ENCODE peak calls at places on chromosomes 5 and 9, in four cellular contexts. One of them, this sample, is unnamed.

GRCh38 chr5:178595145-178595544 is 5.0 kb upstream of the COL23A1 start:
- DNase-seq in heart left ventricle: no peak
- DNase-seq in psoas muscle: no peak
- DNase-seq in cardiac muscle cell: no peak
- DNase-seq in this sample: no peak

GRCh38 chr9:133485531-133486260 is 6.8 kb upstream of the SLC2A6 start:
- DNase-seq in heart left ventricle: peak
- DNase-seq in psoas muscle: no peak
- DNase-seq in cardiac muscle cell: no peak
- DNase-seq in this sample: no peak

GRCh38 chr5:50711280-50711679 is 44.8 kb downstream of the PARP8 start:
- DNase-seq in heart left ventricle: no peak
- DNase-seq in psoas muscle: no peak
- DNase-seq in cardiac muscle cell: no peak
- DNase-seq in this sample: no peak

GRCh38 chr9:21413089-21414023 is 4.4 kb downstream of the IFNA8 start:
- DNase-seq in heart left ventricle: no peak
- DNase-seq in psoas muscle: no peak
- DNase-seq in cardiac muscle cell: no peak
- DNase-seq in this sample: no peak

GRCh38 chr9:78668148-78668825 is 371.4 kb downstream of the PSAT1 start:
- DNase-seq in heart left ventricle: no peak
- DNase-seq in psoas muscle: no peak
- DNase-seq in cardiac muscle cell: no peak
- DNase-seq in this sample: no peak

GRCh38 chr9:129140397-129141065 is 29.3 kb downstream of the PTPA start:
- DNase-seq in heart left ventricle: peak
- DNase-seq in psoas muscle: peak
- DNase-seq in cardiac muscle cell: peak
- DNase-seq in this sample: no peak

GRCh38 chr5:33470544-33470943 is 29.8 kb downstream of the TARS1 start:
- DNase-seq in heart left ventricle: no peak
- DNase-seq in psoas muscle: no peak
- DNase-seq in cardiac muscle cell: peak
- DNase-seq in this sample: peak

GRCh38 chr5:181191526-181192336 is 13.3 kb downstream of the TRIM7 start:
- DNase-seq in heart left ventricle: peak
- DNase-seq in psoas muscle: peak
- DNase-seq in cardiac muscle cell: peak
- DNase-seq in this sample: peak

GRCh38 chr5:52840286-52841050 is 52.8 kb downstream of the ITGA1 start:
- DNase-seq in heart left ventricle: no peak
- DNase-seq in psoas muscle: no peak
- DNase-seq in cardiac muscle cell: peak
- DNase-seq in this sample: no peak

GRCh38 chr9:107138261-107138992 is 144.7 kb upstream of the RAD23B start:
- DNase-seq in heart left ventricle: no peak
- DNase-seq in psoas muscle: no peak
- DNase-seq in cardiac muscle cell: peak
- DNase-seq in this sample: no peak

GRCh38 chr5:179212870-179213269 is 132.4 kb downstream of the ADAMTS2 start:
- DNase-seq in heart left ventricle: no peak
- DNase-seq in psoas muscle: no peak
- DNase-seq in cardiac muscle cell: no peak
- DNase-seq in this sample: no peak

GRCh38 chr5:157559301-157559700 is 16.3 kb downstream of the ADAM19 start:
- DNase-seq in heart left ventricle: no peak
- DNase-seq in psoas muscle: no peak
- DNase-seq in cardiac muscle cell: peak
- DNase-seq in this sample: no peak

GRCh38 chr5:120818128-120818527 is 354.0 kb downstream of the PRR16 start:
- DNase-seq in heart left ventricle: no peak
- DNase-seq in psoas muscle: no peak
- DNase-seq in cardiac muscle cell: no peak
- DNase-seq in this sample: no peak

GRCh38 chr5:9549941-9550340 is 4.1 kb upstream of the SEMA5A start:
- DNase-seq in heart left ventricle: no peak
- DNase-seq in psoas muscle: no peak
- DNase-seq in cardiac muscle cell: no peak
- DNase-seq in this sample: no peak

GRCh38 chr9:107807183-107807582 is 317.6 kb upstream of the KLF4 start:
- DNase-seq in heart left ventricle: no peak
- DNase-seq in psoas muscle: no peak
- DNase-seq in cardiac muscle cell: peak
- DNase-seq in this sample: no peak

GRCh38 chr9:92402359-92402758 is 2.0 kb downstream of the OGN start:
- DNase-seq in heart left ventricle: no peak
- DNase-seq in psoas muscle: no peak
- DNase-seq in cardiac muscle cell: no peak
- DNase-seq in this sample: no peak

GRCh38 chr9:75235632-75236031 is 147.3 kb downstream of the OSTF1 start:
- DNase-seq in heart left ventricle: no peak
- DNase-seq in psoas muscle: no peak
- DNase-seq in cardiac muscle cell: no peak
- DNase-seq in this sample: no peak

GRCh38 chr5:140261403-140262171 is 41.3 kb downstream of the PFDN1 start:
- DNase-seq in heart left ventricle: peak
- DNase-seq in psoas muscle: peak
- DNase-seq in cardiac muscle cell: peak
- DNase-seq in this sample: peak

GRCh38 chr9:78236511-78236950 is 656 bp downstream of the CEP78 start:
- DNase-seq in heart left ventricle: no peak
- DNase-seq in psoas muscle: no peak
- DNase-seq in cardiac muscle cell: no peak
- DNase-seq in this sample: no peak

DNA sequence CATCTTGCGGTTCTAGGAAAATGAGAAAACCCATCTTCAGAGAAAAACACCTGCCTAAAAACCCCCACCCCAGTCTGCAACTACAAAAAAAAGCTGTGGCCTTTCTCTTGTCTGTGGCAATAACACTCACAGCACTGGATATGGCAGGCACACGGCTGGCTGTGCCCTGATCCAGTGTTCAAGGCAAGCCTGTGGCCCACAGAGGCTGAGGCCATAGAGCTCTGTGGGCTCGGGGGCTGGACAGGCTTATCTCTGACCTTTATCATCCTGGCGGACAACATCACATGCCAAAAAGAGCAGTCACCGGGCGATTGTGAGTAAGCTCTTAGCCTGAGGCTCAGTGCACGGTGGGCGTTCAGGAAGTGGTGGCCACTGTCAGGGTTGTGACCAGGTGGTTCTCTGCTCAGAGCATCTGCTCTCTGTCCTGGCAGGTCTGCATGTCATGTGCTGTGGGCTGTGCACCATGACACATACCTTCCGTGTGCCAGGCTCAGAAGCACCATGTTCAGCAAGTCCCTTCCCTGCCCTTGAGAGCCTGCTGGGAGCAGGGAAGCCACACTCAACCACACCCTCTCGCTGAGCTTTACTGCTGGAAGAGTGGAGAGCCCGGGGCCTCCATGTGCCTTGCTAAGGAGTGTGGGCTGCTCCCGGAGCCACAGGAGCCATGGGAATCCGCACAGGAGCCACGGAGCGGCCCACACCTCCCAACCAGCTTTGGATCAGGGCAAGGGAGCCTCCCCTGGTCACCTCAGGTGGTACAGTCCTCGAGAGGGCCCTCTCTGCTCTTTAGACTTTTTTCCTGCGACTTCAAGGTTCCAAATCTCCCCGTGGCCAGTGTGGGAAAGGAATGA is 34.6 kb upstream of the WDR38 start:
- DNase-seq in heart left ventricle: peak
- DNase-seq in psoas muscle: no peak
- DNase-seq in cardiac muscle cell: no peak
- DNase-seq in this sample: no peak
- H3K4me3 ChIP-seq in heart left ventricle: no peak
- H3K4me3 ChIP-seq in psoas muscle: no peak
- H3K4me3 ChIP-seq in cardiac muscle cell: no peak
- H3K4me3 ChIP-seq in this sample: no peak

GRCh38 chr5:107388111-107388861 is 282.5 kb downstream of the EFNA5 start:
- DNase-seq in heart left ventricle: no peak
- DNase-seq in psoas muscle: no peak
- DNase-seq in cardiac muscle cell: peak
- DNase-seq in this sample: no peak

GRCh38 chr5:107391787-107392186 is 278.9 kb downstream of the EFNA5 start:
- DNase-seq in heart left ventricle: no peak
- DNase-seq in psoas muscle: no peak
- DNase-seq in cardiac muscle cell: no peak
- DNase-seq in this sample: no peak

GRCh38 chr5:107389769-107390168 is 281.0 kb downstream of the EFNA5 start:
- DNase-seq in heart left ventricle: no peak
- DNase-seq in psoas muscle: no peak
- DNase-seq in cardiac muscle cell: no peak
- DNase-seq in this sample: no peak

GRCh38 chr5:107385701-107386100 is 285.0 kb downstream of the EFNA5 start:
- DNase-seq in heart left ventricle: no peak
- DNase-seq in psoas muscle: no peak
- DNase-seq in cardiac muscle cell: no peak
- DNase-seq in this sample: no peak

GRCh38 chr5:107389130-107389553 is 281.6 kb downstream of the EFNA5 start:
- DNase-seq in heart left ventricle: no peak
- DNase-seq in psoas muscle: no peak
- DNase-seq in cardiac muscle cell: peak
- DNase-seq in this sample: peak
- TF ChIP-seq CTCF in heart left ventricle: no peak
- TF ChIP-seq CTCF in psoas muscle: no peak
- TF ChIP-seq CTCF in cardiac muscle cell: peak
- TF ChIP-seq CTCF in this sample: peak

GRCh38 chr9:135992486-135993408 is 31.6 kb upstream of the UBAC1 start:
- DNase-seq in heart left ventricle: peak
- DNase-seq in psoas muscle: peak
- DNase-seq in cardiac muscle cell: peak
- DNase-seq in this sample: no peak
- H3K4me3 ChIP-seq in heart left ventricle: peak
- H3K4me3 ChIP-seq in psoas muscle: peak
- H3K4me3 ChIP-seq in cardiac muscle cell: peak
- H3K4me3 ChIP-seq in this sample: no peak

GRCh38 chr5:155260798-155261197 is 247.2 kb downstream of the KIF4B start:
- DNase-seq in heart left ventricle: no peak
- DNase-seq in psoas muscle: no peak
- DNase-seq in cardiac muscle cell: no peak
- DNase-seq in this sample: no peak
- TF ChIP-seq CTCF in heart left ventricle: no peak
- TF ChIP-seq CTCF in psoas muscle: no peak
- TF ChIP-seq CTCF in cardiac muscle cell: no peak
- TF ChIP-seq CTCF in this sample: peak

DNA sequence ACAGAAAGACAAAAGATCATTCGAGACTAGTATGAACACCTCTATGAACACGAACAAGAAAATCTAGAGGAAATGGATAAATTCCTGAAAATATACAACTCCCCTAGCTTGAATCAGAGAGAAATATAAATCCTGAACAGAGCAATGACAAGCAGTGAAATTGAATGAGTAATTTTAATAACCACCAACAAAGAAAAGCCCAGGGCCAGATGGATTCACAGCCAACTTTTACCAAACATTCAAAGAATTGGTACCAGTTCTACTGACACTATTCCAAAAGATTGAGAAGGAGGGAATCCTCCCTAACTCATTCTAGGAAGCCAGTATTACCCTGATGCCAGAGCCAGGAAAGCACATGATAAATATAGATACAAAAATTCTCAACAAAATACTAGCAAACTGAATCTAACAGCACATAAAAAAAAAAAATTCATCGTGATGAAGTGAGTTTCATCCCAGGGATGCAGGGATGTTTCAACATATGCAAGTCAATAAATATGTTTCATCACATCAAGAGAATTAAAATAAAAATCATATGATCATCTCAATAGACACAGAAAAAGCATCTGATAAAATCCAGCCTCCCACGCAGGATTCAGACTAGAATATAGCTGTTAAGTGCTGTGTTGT is 25.2 kb upstream of the PTGER4 start:
- DNase-seq in heart left ventricle: no peak
- DNase-seq in psoas muscle: no peak
- DNase-seq in cardiac muscle cell: no peak
- DNase-seq in this sample: no peak
- H3K4me3 ChIP-seq in heart left ventricle: no peak
- H3K4me3 ChIP-seq in psoas muscle: no peak
- H3K4me3 ChIP-seq in cardiac muscle cell: no peak
- H3K4me3 ChIP-seq in this sample: no peak

DNA sequence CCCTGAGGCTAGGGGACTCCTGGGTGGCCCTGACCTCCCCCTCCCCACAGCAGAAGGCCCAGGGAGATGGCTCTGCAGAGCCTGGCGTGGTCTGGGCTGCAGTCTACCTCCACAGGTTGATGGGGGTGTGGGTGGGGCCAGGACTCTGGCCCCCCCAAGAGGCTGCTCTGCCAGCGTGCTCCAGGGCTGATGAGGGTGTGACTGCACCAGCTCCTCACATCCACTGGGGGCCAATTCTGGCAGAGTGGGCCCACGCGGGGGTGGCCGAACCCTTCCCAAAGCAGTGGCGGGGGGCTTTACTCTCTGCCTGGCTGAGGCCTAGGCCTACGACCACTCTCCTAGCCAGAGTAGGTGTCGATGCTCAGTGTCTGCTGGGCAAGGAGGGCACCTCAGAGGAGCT is 28.0 kb upstream of the UBAC1 start:
- DNase-seq in heart left ventricle: no peak
- DNase-seq in psoas muscle: no peak
- DNase-seq in cardiac muscle cell: no peak
- DNase-seq in this sample: no peak
- TF ChIP-seq CTCF in heart left ventricle: no peak
- TF ChIP-seq CTCF in psoas muscle: no peak
- TF ChIP-seq CTCF in cardiac muscle cell: no peak
- TF ChIP-seq CTCF in this sample: no peak

DNA sequence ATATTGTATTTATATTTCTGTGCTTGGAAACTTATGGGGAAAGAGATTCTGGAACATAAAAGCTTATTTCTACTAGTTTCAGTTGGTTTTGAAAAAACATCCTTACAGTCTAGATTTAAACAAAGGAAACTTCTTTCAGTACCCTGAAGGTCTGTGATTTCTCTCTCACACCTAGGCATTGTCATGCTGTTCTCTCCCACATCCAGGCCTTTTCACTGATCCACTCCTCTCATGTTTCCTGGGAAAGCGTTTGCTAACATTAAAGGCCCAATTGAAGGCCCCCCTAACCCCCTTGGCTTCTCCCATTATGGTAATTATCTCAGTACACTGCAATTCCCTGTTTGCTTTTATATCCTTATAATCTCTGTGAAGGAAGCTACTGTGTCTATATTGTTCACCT is 856 bp upstream of the PCDHGA3 start:
- DNase-seq in heart left ventricle: no peak
- DNase-seq in psoas muscle: no peak
- DNase-seq in cardiac muscle cell: no peak
- DNase-seq in this sample: no peak
- H3K4me3 ChIP-seq in heart left ventricle: peak
- H3K4me3 ChIP-seq in psoas muscle: no peak
- H3K4me3 ChIP-seq in cardiac muscle cell: no peak
- H3K4me3 ChIP-seq in this sample: no peak

GRCh38 chr5:112136773-112137172 is 282.3 kb downstream of the EPB41L4A start:
- DNase-seq in heart left ventricle: peak
- DNase-seq in psoas muscle: no peak
- DNase-seq in cardiac muscle cell: peak
- DNase-seq in this sample: no peak
- TF ChIP-seq CTCF in heart left ventricle: no peak
- TF ChIP-seq CTCF in psoas muscle: no peak
- TF ChIP-seq CTCF in cardiac muscle cell: no peak
- TF ChIP-seq CTCF in this sample: no peak